ENCODE peak calls at places on chromosomes 16 and 17, in seven cellular contexts. U is T-cell, D is pulmonary artery endothelial cell, Z is cardiac fibroblast, S is NCI-H1092, M is kidney epithelial cell, Q is pancreas. Y is an unnamed sample.

GRCh38 chr16:69469807-69470561 is 45.6 kb downstream of the CYB5B start:
- DNase-seq in U (no peak), D (no peak), Z (no peak), S (no peak), M (no peak), Q (no peak), Y (no peak)

GRCh38 chr17:28744104-28744801 is 442 bp downstream of the TRAF4 start:
- DNase-seq in U (peak), D (no peak), Z (peak), S (peak), M (no peak), Q (peak), Y (peak)

GRCh38 chr16:27405546-27406451 is 3.8 kb downstream of the IL21R start:
- DNase-seq in U (no peak), D (no peak), Z (peak), S (no peak), M (no peak), Q (no peak), Y (no peak)

GRCh38 chr16:77896357-77896972 is 108.1 kb downstream of the VAT1L start:
- DNase-seq in U (no peak), D (no peak), Z (peak), S (no peak), M (no peak), Q (no peak), Y (peak)

GRCh38 chr17:65123757-65124675 is 13.2 kb upstream of the RGS9 start:
- DNase-seq in U (no peak), D (no peak), Z (peak), S (no peak), M (no peak), Q (no peak), Y (no peak)

GRCh38 chr16:12120331-12120981 is 143.9 kb downstream of the SNX29 start:
- DNase-seq in U (no peak), D (no peak), Z (peak), S (no peak), M (no peak), Q (peak), Y (peak)

GRCh38 chr17:44198721-44199552 is 747 bp downstream of the ATXN7L3 start:
- DNase-seq in U (no peak), D (no peak), Z (peak), S (no peak), M (no peak), Q (peak), Y (peak)

GRCh38 chr16:9033125-9033830 is 58.2 kb upstream of the HAPSTR1 start:
- DNase-seq in U (no peak), D (no peak), Z (peak), S (no peak), M (no peak), Q (no peak), Y (peak)

GRCh38 chr17:57243171-57243622 is 13.1 kb upstream of the MSI2 start:
- DNase-seq in U (peak), D (no peak), Z (peak), S (no peak), M (no peak), Q (peak), Y (peak)

GRCh38 chr16:49181812-49182211 is 99.8 kb downstream of the CBLN1 start:
- DNase-seq in U (no peak), D (no peak), Z (no peak), S (no peak), M (no peak), Q (no peak), Y (no peak)